ENCODE peak calls at places on chromosomes 5 and 9, in ten cellular contexts. X is HepG2; L is brain microvascular endothelial cell; M is cardiac muscle cell; C is choroid plexus epithelial cell; A is psoas muscle; B is lower lobe of right lung; P is adrenal gland; I is CD8-positive, alpha-beta T cell; W is sigmoid colon. Y is an unnamed sample.
A peak's percentile ranks its signal among the peaks of the same experiment; 100 is the strongest.

GRCh38 chr5:5126444-5126843 is 13.7 kb upstream of the ADAMTS16 start:
- DNase-seq in C (no peak), M (no peak), I (no peak), X (no peak), A (no peak), L (no peak), B (no peak), P (no peak), W (no peak), Y (peak; percentile 8)

GRCh38 chr5:139637438-139638089 is 10.6 kb upstream of the CXXC5 start:
- DNase-seq in W (peak; percentile 95), M (peak; percentile 84), X (peak; percentile 78), I (peak; percentile 53), A (peak; percentile 89), P (peak; percentile 81), C (peak; percentile 80), L (no peak), B (peak; percentile 86), Y (no peak)

GRCh38 chr9:27539479-27540441 is 10.1 kb upstream of the MOB3B start:
- DNase-seq in P (no peak), W (peak; percentile 83), M (peak; percentile 77), A (peak; percentile 32), L (no peak), B (no peak), I (no peak), X (peak; percentile 55), C (peak; percentile 94), Y (no peak)

GRCh38 chr9:38017149-38017884 is 51.7 kb downstream of the SHB start:
- DNase-seq in X (no peak), L (peak; percentile 54), C (peak; percentile 75), I (no peak), B (peak; percentile 81), A (peak; percentile 73), W (no peak), M (peak; percentile 59), P (peak; percentile 78), Y (no peak)

GRCh38 chr5:150211156-150212030 is 21.5 kb downstream of the SLC6A7 start:
- DNase-seq in L (no peak), P (no peak), M (no peak), A (no peak), I (no peak), C (no peak), B (no peak), X (no peak), W (no peak), Y (no peak)

GRCh38 chr9:136081113-136081825 is 13.8 kb downstream of the NACC2 start:
- DNase-seq in X (no peak), C (peak; percentile 42), A (peak; percentile 8), I (no peak), B (peak; percentile 51), M (peak; percentile 37), W (peak; percentile 87), P (no peak), L (no peak), Y (no peak)

GRCh38 chr5:134547579-134547978 is 22.1 kb downstream of the JADE2 start:
- DNase-seq in B (no peak), W (peak; percentile 81), L (peak; percentile 36), A (peak; percentile 69), M (peak; percentile 88), C (peak; percentile 69), I (no peak), X (no peak), P (peak; percentile 79), Y (no peak)

GRCh38 chr9:131748411-131748955 is 8.6 kb upstream of the RAPGEF1 start:
- DNase-seq in A (no peak), B (no peak), P (no peak), M (no peak), L (no peak), C (no peak), W (no peak), X (no peak), I (no peak), Y (no peak)

GRCh38 chr9:21856301-21857094 is 54.1 kb downstream of the MTAP start:
- DNase-seq in C (peak; percentile 45), X (peak; percentile 33), B (no peak), A (no peak), M (no peak), L (no peak), P (no peak), I (no peak), W (no peak), Y (peak; percentile 44)

DNA sequence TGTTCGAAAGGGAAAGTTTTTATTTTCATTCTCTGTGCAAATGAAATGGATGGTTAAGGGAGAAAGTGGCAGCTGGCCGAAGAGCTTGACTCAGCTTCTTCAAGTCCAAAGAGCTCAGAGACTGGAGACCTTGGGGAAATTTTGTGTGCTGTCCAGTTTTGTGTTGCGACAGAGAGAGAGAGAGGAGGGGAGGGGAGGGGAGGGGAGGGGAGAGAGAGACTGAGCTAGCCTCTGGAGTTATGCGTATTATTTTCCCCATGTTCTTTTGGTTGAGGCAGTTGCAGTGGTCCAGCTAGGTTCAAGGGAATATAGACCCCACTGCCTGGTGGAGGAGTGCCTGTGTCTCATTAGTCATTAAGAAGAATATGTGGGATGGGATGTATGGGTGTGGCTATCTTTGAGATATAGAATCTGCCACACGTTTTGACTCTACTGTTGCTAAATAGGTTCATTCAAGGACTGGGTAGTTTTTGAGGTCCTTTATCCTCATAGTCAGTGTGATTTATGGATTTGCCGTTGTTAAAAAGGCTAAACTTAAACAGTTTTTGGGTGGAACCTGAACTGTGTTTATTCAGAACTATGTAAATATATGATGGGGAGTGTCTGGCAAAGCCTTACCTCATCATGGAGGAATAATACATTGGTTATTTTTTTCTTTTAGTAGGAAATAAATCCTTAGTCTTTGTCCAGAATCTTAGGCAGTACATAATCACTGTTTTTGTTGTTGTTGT is 69.7 kb downstream of the ARHGAP26 start:
- DNase-seq in W (peak; percentile 92), P (peak; percentile 78), L (no peak), I (no peak), C (peak; percentile 30), B (no peak), X (no peak), A (peak; percentile 74), M (peak; percentile 83), Y (no peak)
- H3K4me3 ChIP-seq in W (no peak overlapping the region), P (no peak overlapping the region), L (no peak overlapping the region), I (no peak overlapping the region), C (no peak overlapping the region), B (no peak overlapping the region), X (no peak overlapping the region), A (no peak overlapping the region), M (no peak overlapping the region), Y (no peak overlapping the region)

DNA sequence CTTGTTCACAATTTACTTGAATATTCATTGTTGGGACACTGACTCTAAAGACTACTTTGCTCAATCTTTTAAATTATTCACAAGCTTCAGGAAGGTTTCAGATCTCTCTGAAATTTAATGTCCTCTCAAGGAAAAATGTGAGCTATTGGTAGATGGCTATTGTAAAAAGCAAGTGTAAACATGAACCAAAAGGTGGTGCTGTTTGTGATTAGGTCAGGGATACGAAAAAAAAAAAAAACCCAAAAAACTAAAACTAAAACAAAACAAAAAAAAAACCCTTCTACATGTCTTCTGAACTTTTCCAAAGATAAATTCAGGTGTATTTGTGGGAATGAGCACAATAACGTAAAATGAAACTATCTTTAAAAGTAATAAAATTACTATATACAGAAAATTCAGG is 193.8 kb downstream of the SLF1 start:
- DNase-seq in I (no peak), X (no peak), W (no peak), P (no peak), L (no peak), M (no peak), A (no peak), C (no peak), B (no peak), Y (no peak)
- TF ChIP-seq CTCF in I (no peak), X (no peak), W (no peak), P (no peak), L (no peak), M (no peak), A (no peak), C (no peak), B (no peak), Y (no peak)

GRCh38 chr9:122213589-122214413 is 15.0 kb downstream of the LHX6 start:
- DNase-seq in B (no peak), X (peak; percentile 83), I (peak; percentile 32), L (no peak), M (no peak), W (peak; percentile 47), P (peak; percentile 55), A (peak; percentile 44), C (no peak), Y (no peak)
- H3K4me3 ChIP-seq in B (peak overlapping the region; percentile 49), X (peak overlapping the region; percentile 62), I (peak overlapping the region; percentile 35), L (peak overlapping the region; percentile 34), M (peak overlapping the region; percentile 30), W (no peak overlapping the region), P (no peak overlapping the region), A (peak overlapping the region; percentile 61), C (peak overlapping the region; percentile 22), Y (peak overlapping the region; percentile 12)

GRCh38 chr9:112815868-112816267 is 65.3 kb downstream of the SNX30 start:
- DNase-seq in A (no peak), P (no peak), L (no peak), C (no peak), M (no peak), W (no peak), I (no peak), X (no peak), B (no peak), Y (no peak)

GRCh38 chr9:112820886-112821285 is 69.8 kb downstream of the SLC46A2 start:
- DNase-seq in M (peak; percentile 65), W (no peak), P (no peak), I (no peak), C (peak; percentile 25), A (no peak), L (peak; percentile 57), X (no peak), B (no peak), Y (peak; percentile 42)

GRCh38 chr9:112822618-112823017 is 68.1 kb downstream of the SLC46A2 start:
- DNase-seq in M (no peak), W (no peak), P (no peak), I (no peak), B (no peak), C (no peak), L (no peak), A (no peak), X (no peak), Y (no peak)

GRCh38 chr9:112823257-112823656 is 67.4 kb downstream of the SLC46A2 start:
- DNase-seq in X (no peak), W (no peak), M (no peak), L (no peak), P (no peak), I (no peak), B (no peak), A (no peak), C (no peak), Y (no peak)

DNA sequence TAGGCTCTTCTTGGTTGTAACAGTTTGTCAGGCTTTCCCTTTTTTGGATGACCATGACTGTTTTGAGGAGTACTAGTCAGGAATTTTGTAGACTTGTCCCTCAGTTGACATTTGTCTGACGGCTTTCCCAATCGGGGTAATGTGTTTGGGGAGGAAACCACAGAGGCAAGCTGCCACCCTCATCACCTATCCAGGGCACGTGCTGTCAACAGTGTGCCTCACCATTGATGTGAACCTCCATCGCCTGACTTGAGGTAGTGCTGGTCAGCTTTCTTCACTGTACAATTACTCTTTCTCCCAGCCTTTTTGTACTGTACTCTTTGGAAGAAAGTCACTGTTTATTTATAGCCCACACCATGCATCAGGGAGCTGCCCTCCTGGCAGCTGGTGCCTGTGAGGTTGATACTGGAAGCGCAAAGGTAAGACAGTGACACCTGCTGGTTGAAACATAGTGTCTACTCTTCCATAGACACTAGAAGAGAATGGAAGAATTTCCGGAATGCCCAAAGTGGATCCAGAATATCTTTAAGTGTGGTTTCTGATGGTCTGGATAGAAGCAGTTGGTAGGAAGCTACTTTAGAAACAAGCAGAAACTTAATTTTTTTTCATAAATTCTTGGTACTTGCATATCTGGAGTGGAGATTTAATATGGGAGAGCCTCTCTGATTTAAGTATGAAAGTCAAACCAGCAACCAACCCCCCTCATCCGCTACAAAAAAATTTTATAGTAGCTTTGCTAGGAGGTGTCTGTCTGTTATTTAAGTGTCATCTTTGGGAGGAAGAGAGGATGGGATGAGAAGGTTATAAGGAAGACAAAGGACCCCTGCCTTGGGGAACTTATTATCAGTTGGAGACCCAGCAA is 69.3 kb downstream of the SNX30 start:
- DNase-seq in C (peak; percentile 86), A (peak; percentile 52), L (peak; percentile 59), P (peak; percentile 66), I (no peak), W (no peak), X (peak; percentile 67), M (peak; percentile 82), B (no peak), Y (peak; percentile 64)
- TF ChIP-seq CTCF in C (peak; percentile 80), A (peak; percentile 77), L (peak; percentile 73), P (peak; percentile 47), I (peak; percentile 22), W (peak; percentile 17), X (peak; percentile 84), M (peak; percentile 66), B (peak; percentile 72), Y (peak; percentile 76)

Y was measured in AG09309.